ENCODE peak calls at places on chromosomes 5 and 9, in five cellular contexts. H is stimulated activated naive CD8-positive, alpha-beta T cell treated with anti-CD3 and anti-CD28 coated beads, Interleukin-15, amount 100 ng/mL, for 72 hours; F is hepatocyte; R is iPS-NIHi11; M is NCI-H1436. V is an unnamed sample.

GRCh38 chr5:35853652-35854051 is 3.0 kb upstream of the IL7R start:
- DNase-seq in F (no peak), R (no peak), H (peak), M (no peak), V (peak)

GRCh38 chr9:4105183-4105582 is 194.7 kb downstream of the GLIS3 start:
- DNase-seq in R (no peak), H (no peak), F (no peak), M (no peak), V (no peak)

GRCh38 chr5:1793301-1793740 is 6.3 kb downstream of the MRPL36 start:
- DNase-seq in H (peak), R (no peak), F (no peak), M (no peak), V (no peak)

GRCh38 chr5:159286420-159287035 is 23.4 kb downstream of the UBLCP1 start:
- DNase-seq in F (peak), M (peak), R (peak), H (no peak), V (peak)

GRCh38 chr9:27353405-27354229 is 56.7 kb upstream of the EQTN start:
- DNase-seq in H (peak), R (peak), F (no peak), M (peak), V (no peak)

GRCh38 chr5:150573867-150574817 is 66.2 kb downstream of the NDST1 start:
- DNase-seq in R (peak), F (no peak), M (no peak), H (no peak), V (no peak)

GRCh38 chr5:158991391-158991790 is 108.3 kb downstream of the EBF1 start:
- DNase-seq in R (no peak), H (no peak), F (no peak), M (no peak), V (no peak)

GRCh38 chr9:81113408-81114124 is 575.8 kb downstream of the TLE1 start:
- DNase-seq in H (no peak), R (no peak), F (no peak), M (peak), V (peak)

GRCh38 chr9:136339958-136340310 is 12.6 kb downstream of the GPSM1 start:
- DNase-seq in M (no peak), R (no peak), F (no peak), H (no peak), V (no peak)

GRCh38 chr5:14512574-14512973 is 69.0 kb upstream of the OTULINL start:
- DNase-seq in M (no peak), H (no peak), R (no peak), F (no peak), V (no peak)